ENCODE peak calls at places on chromosomes 4 and X, in nine cellular contexts. I is tibial nerve, U is lower leg skin, O is heart left ventricle, K is uterus, H is suprapubic skin, Q is right lobe of liver, P is A549, S is IMR-90. Y is an unnamed sample.

GRCh38 chrX:42094208-42094607 is 170.9 kb upstream of the CASK start:
- DNase-seq in I (no peak), U (no peak), O (no peak), K (no peak), H (no peak), Q (no peak), P (no peak), S (peak), Y (no peak)

GRCh38 chr4:3313139-3313538 is 20.3 kb downstream of the RGS12 start:
- DNase-seq in I (no peak), U (peak), O (peak), K (no peak), H (peak), Q (peak), P (no peak), S (no peak), Y (no peak)

GRCh38 chr4:40629401-40630334 is at the start of gene RBM47:
- DNase-seq in I (peak), U (peak), O (peak), K (peak), H (peak), Q (peak), P (no peak), S (peak), Y (no peak)

GRCh38 chr4:22167201-22167600 is 218.6 kb upstream of the KCNIP4 start:
- DNase-seq in I (no peak), U (no peak), O (no peak), K (no peak), H (no peak), Q (no peak), P (no peak), S (no peak), Y (no peak)

GRCh38 chrX:85375333-85375738 is 4.1 kb downstream of the POF1B start:
- DNase-seq in I (no peak), U (no peak), O (no peak), K (no peak), H (no peak), Q (no peak), P (peak), S (no peak), Y (no peak)

GRCh38 chr4:122700178-122700725 is 32.3 kb upstream of the BBS12 start:
- DNase-seq in I (no peak), U (no peak), O (peak), K (peak), H (no peak), Q (peak), P (no peak), S (peak), Y (no peak)

GRCh38 chrX:136745215-136746173 is 35.2 kb downstream of the ARHGEF6 start:
- DNase-seq in I (no peak), U (no peak), O (no peak), K (no peak), H (no peak), Q (no peak), P (no peak), S (no peak), Y (no peak)

GRCh38 chrX:151680805-151681204 is 14.5 kb upstream of the PRRG3 start:
- DNase-seq in I (peak), U (no peak), O (no peak), K (no peak), H (no peak), Q (no peak), P (peak), S (peak), Y (no peak)

GRCh38 chrX:323721-324628 is 5.4 kb upstream of the GTPBP6 start:
- DNase-seq in I (no peak), U (no peak), O (peak), K (no peak), H (peak), Q (peak), P (no peak), S (peak), Y (no peak)

GRCh38 chrX:117376460-117376859 is 740.1 kb downstream of the KLHL13 start:
- DNase-seq in I (no peak), U (no peak), O (no peak), K (no peak), H (no peak), Q (no peak), P (no peak), S (no peak), Y (no peak)

GRCh38 chrX:43493751-43494150 is 162.3 kb upstream of the MAOA start:
- DNase-seq in I (no peak), U (no peak), O (no peak), K (no peak), H (no peak), Q (no peak), P (no peak), S (no peak), Y (no peak)

GRCh38 chrX:131746491-131746968 is 202.7 kb downstream of the OR13H1 start:
- DNase-seq in I (no peak), U (peak), O (no peak), K (peak), H (peak), Q (peak), P (peak), S (peak), Y (peak)

GRCh38 chr4:94412019-94413017 is 39.4 kb upstream of the PDLIM5 start:
- DNase-seq in I (no peak), U (no peak), O (no peak), K (no peak), H (no peak), Q (no peak), P (no peak), S (peak), Y (no peak)

GRCh38 chr4:2433609-2434350 is 15.0 kb downstream of the CFAP99 start:
- DNase-seq in I (no peak), U (no peak), O (no peak), K (no peak), H (no peak), Q (peak), P (no peak), S (no peak), Y (no peak)

GRCh38 chrX:49282647-49283011 is 13.0 kb downstream of the PPP1R3F start:
- DNase-seq in I (no peak), U (peak), O (no peak), K (peak), H (no peak), Q (no peak), P (no peak), S (peak), Y (no peak)

GRCh38 chr4:26751004-26751403 is 109.6 kb upstream of the STIM2 start:
- DNase-seq in I (no peak), U (no peak), O (no peak), K (no peak), H (no peak), Q (no peak), P (no peak), S (no peak), Y (no peak)

GRCh38 chr4:175542787-175543186 is 269.3 kb downstream of the GPM6A start:
- DNase-seq in I (no peak), U (no peak), O (no peak), K (no peak), H (no peak), Q (no peak), P (no peak), S (no peak), Y (no peak)

GRCh38 chr4:122577808-122578781 is 42.8 kb downstream of the IL21 start:
- DNase-seq in I (peak), U (no peak), O (no peak), K (no peak), H (no peak), Q (no peak), P (peak), S (peak), Y (no peak)

GRCh38 chr4:75141162-75141561 is 208.2 kb downstream of the PARM1 start:
- DNase-seq in I (no peak), U (no peak), O (no peak), K (no peak), H (no peak), Q (no peak), P (no peak), S (no peak), Y (no peak)

GRCh38 chrX:121165930-121166359 is 118.5 kb downstream of the GLUD2 start:
- DNase-seq in I (no peak), U (no peak), O (no peak), K (no peak), H (no peak), Q (no peak), P (no peak), S (no peak), Y (no peak)

GRCh38 chr4:145307120-145307519 is 126.7 kb upstream of the OTUD4 start:
- DNase-seq in I (no peak), U (no peak), O (no peak), K (no peak), H (no peak), Q (no peak), P (no peak), S (no peak), Y (no peak)

GRCh38 chr4:141339386-141339785 is 118.7 kb downstream of the ZNF330 start:
- DNase-seq in I (no peak), U (no peak), O (no peak), K (no peak), H (no peak), Q (no peak), P (no peak), S (no peak), Y (no peak)

GRCh38 chrX:41304178-41304577 is 29.8 kb upstream of the DDX3X start:
- DNase-seq in I (no peak), U (no peak), O (no peak), K (no peak), H (no peak), Q (no peak), P (no peak), S (no peak), Y (no peak)

GRCh38 chrX:154136627-154137161 is 7.3 kb upstream of the OPN1LW start:
- DNase-seq in I (peak), U (peak), O (peak), K (peak), H (peak), Q (peak), P (peak), S (peak), Y (no peak)

GRCh38 chrX:33065415-33065814 is 145.9 kb downstream of the DMD start:
- DNase-seq in I (no peak), U (no peak), O (no peak), K (no peak), H (no peak), Q (no peak), P (no peak), S (no peak), Y (no peak)

GRCh38 chrX:3415011-3415410 is 68.6 kb upstream of the MXRA5 start:
- DNase-seq in I (no peak), U (no peak), O (no peak), K (no peak), H (no peak), Q (no peak), P (no peak), S (no peak), Y (no peak)

GRCh38 chrX:50586980-50587379 is 116.4 kb upstream of the DGKK start:
- DNase-seq in I (no peak), U (no peak), O (no peak), K (no peak), H (no peak), Q (no peak), P (no peak), S (no peak), Y (no peak)

GRCh38 chr4:76001760-76002159 is 5.5 kb downstream of the CXCL9 start:
- DNase-seq in I (no peak), U (no peak), O (no peak), K (no peak), H (no peak), Q (no peak), P (no peak), S (no peak), Y (no peak)

GRCh38 chr4:113293673-113294072 is 244.2 kb downstream of the ANK2 start:
- DNase-seq in I (no peak), U (no peak), O (no peak), K (no peak), H (no peak), Q (no peak), P (no peak), S (no peak), Y (no peak)
- TF ChIP-seq CTCF in I (no peak), U (no peak), O (no peak), K (no peak), H (no peak), Q (no peak), P (no peak), S (no peak), Y (no peak)

GRCh38 chr4:107825072-107825789 is 499 bp downstream of the SGMS2 start:
- DNase-seq in I (peak), U (peak), O (peak), K (no peak), H (peak), Q (no peak), P (peak), S (peak), Y (no peak)
- TF ChIP-seq POLR2A in I (no peak), U (no peak), O (no peak), K (no peak), H (no peak), Q (no peak), P (no peak), S (no peak), Y (no peak)

DNA sequence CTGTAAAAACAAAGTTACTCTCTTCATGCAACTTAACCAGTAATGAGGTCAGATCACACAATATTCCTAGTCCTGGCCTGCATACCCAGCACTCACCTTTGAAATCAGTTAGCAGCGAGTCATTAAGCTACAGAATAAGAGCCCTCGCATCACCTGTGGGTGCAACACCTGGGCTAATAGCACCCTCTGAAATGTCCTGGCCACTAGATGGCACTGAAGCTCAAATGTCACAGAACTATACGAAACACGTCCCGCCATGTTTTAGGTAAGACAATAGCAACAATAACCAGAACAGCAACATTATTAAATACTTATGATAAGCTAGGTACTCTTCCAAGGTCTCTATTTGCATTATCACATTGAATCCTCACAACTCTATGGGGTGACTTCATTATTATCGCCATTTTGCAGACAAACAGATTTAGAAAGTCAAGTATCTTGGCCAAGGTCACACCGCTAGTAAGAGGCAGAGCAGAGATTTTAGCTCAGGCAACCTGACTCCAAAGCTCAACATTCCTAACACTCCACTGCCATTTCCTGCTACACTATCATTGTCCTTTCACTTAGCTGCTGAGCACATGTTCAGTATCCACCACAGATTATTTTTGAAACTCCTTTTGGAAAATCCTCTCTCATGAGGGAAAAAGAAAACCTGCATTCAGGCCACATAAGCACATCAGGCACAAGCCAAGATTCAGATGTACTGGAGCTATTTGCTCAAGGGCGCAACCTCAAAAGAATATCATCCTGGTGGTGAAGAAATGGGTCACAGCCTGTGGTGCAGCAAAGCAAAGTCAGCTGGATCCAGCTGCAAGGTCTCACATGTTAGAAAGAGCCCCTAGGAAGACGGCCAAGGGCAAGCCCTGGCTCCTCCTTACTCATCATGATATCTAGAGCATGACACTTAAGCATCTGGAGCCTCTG is 59.5 kb upstream of the KDR start:
- DNase-seq in I (peak), U (no peak), O (no peak), K (peak), H (no peak), Q (no peak), P (no peak), S (peak), Y (no peak)
- TF ChIP-seq CTCF in I (no peak), U (no peak), O (no peak), K (no peak), H (no peak), Q (peak), P (peak), S (no peak), Y (no peak)

GRCh38 chr4:113880240-113881028 is 99.0 kb downstream of the ARSJ start:
- DNase-seq in I (no peak), U (no peak), O (no peak), K (no peak), H (no peak), Q (no peak), P (no peak), S (no peak), Y (no peak)
- TF ChIP-seq POLR2A in I (no peak), U (no peak), O (no peak), K (no peak), H (no peak), Q (no peak), P (no peak), S (no peak), Y (no peak)

GRCh38 chrX:29903365-29903764 is 312.0 kb upstream of the MAGEB2 start:
- DNase-seq in I (no peak), U (no peak), O (no peak), K (no peak), H (no peak), Q (no peak), P (no peak), S (peak), Y (no peak)
- TF ChIP-seq CTCF in I (no peak), U (no peak), O (peak), K (no peak), H (no peak), Q (peak), P (peak), S (peak), Y (no peak)

GRCh38 chr4:165842684-165843083 is 30.4 kb upstream of the TLL1 start:
- DNase-seq in I (no peak), U (no peak), O (no peak), K (no peak), H (no peak), Q (no peak), P (no peak), S (no peak), Y (no peak)

GRCh38 chr4:165839615-165840333 is 33.3 kb upstream of the TLL1 start:
- DNase-seq in I (no peak), U (no peak), O (no peak), K (no peak), H (no peak), Q (no peak), P (no peak), S (no peak), Y (no peak)

GRCh38 chr4:165844151-165844550 is 28.9 kb upstream of the TLL1 start:
- DNase-seq in I (peak), U (no peak), O (no peak), K (no peak), H (no peak), Q (no peak), P (no peak), S (no peak), Y (no peak)

GRCh38 chr4:165834116-165834515 is 38.9 kb upstream of the TLL1 start:
- DNase-seq in I (no peak), U (no peak), O (no peak), K (no peak), H (no peak), Q (no peak), P (no peak), S (no peak), Y (no peak)

DNA sequence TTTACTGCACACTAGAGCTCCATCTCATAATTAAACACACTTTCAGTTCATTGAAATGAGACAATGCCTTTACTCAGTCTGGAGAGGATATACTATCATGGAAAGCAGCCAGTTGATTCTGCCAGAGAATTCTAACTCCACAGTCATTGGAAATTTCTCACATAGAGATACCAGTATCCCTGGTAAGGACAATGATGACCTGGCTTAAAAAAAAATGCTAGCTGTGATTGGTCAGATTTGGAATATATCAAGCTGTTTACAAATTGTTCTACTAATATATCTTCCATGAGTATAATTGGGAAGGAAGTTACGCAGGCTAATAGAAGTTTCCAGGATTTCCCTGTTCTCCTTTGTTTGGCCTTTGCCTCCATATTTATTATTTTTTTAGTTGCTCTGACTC is 34.5 kb upstream of the TLL1 start:
- DNase-seq in I (no peak), U (no peak), O (no peak), K (no peak), H (no peak), Q (no peak), P (no peak), S (no peak), Y (no peak)
- TF ChIP-seq POLR2A in I (no peak), U (no peak), O (no peak), K (no peak), H (no peak), Q (no peak), P (no peak), S (no peak), Y (no peak)

Y was measured in esophagus squamous epithelium.